ENCODE peak calls at places on chromosome 3, in eight cellular contexts. M, H, X, O, C, J, Q and Z are unnamed samples.

GRCh38 chr3:116155830-116156229 is 289.5 kb downstream of the LSAMP start:
- DNase-seq in Q (no peak), C (no peak), J (no peak), M (no peak), H (no peak), O (no peak), X (no peak), Z (no peak)

GRCh38 chr3:42605550-42606173 is 5.2 kb downstream of the NKTR start:
- DNase-seq in M (no peak), C (no peak), H (no peak), Q (no peak), J (no peak), O (no peak), X (no peak), Z (no peak)

GRCh38 chr3:139319428-139320402 is 24.1 kb upstream of the MRPS22 start:
- DNase-seq in X (no peak), J (no peak), C (no peak), M (no peak), Q (no peak), O (no peak), H (no peak), Z (no peak)

GRCh38 chr3:52843881-52844280 is 9.1 kb upstream of the MUSTN1 start:
- DNase-seq in Q (no peak), J (no peak), M (no peak), C (no peak), O (peak), H (no peak), X (no peak), Z (no peak)

GRCh38 chr3:129633751-129634481 is 27.4 kb upstream of the PLXND1 start:
- DNase-seq in X (no peak), O (no peak), M (no peak), Q (peak), J (no peak), C (no peak), H (peak), Z (no peak)

GRCh38 chr3:36075491-36075890 is 304.8 kb upstream of the STAC start:
- DNase-seq in O (no peak), H (no peak), Q (no peak), J (no peak), X (no peak), C (peak), M (no peak), Z (no peak)

GRCh38 chr3:66236281-66236680 is 15.5 kb downstream of the SLC25A26 start:
- DNase-seq in C (peak), Q (no peak), M (no peak), J (no peak), X (no peak), O (no peak), H (no peak), Z (no peak)

GRCh38 chr3:143170676-143171075 is 51.1 kb downstream of the CHST2 start:
- DNase-seq in Q (no peak), X (no peak), O (no peak), H (no peak), C (peak), J (no peak), M (peak), Z (no peak)

GRCh38 chr3:138854204-138854603 is 19.5 kb upstream of the PIK3CB start:
- DNase-seq in M (no peak), Q (no peak), O (no peak), C (no peak), H (no peak), J (no peak), X (no peak), Z (no peak)

GRCh38 chr3:164320962-164321361 is 757.3 kb downstream of the SI start:
- DNase-seq in H (no peak), X (no peak), M (no peak), O (no peak), J (no peak), Q (no peak), C (no peak), Z (no peak)

GRCh38 chr3:7385635-7386034 is 524.7 kb downstream of the GRM7 start:
- DNase-seq in Q (no peak), M (no peak), J (no peak), C (no peak), H (no peak), X (no peak), O (no peak), Z (no peak)

GRCh38 chr3:153246805-153247204 is 84.8 kb downstream of the RAP2B start:
- DNase-seq in X (no peak), J (no peak), H (no peak), O (no peak), M (no peak), Q (no peak), C (peak), Z (no peak)

GRCh38 chr3:106261915-106262683 is 393.3 kb upstream of the CBLB start:
- DNase-seq in H (no peak), Q (no peak), O (no peak), X (no peak), J (no peak), C (peak), M (no peak), Z (no peak)

GRCh38 chr3:73681610-73682009 is 56.9 kb upstream of the PDZRN3 start:
- DNase-seq in X (no peak), J (no peak), Q (no peak), M (no peak), O (no peak), C (peak), H (no peak), Z (no peak)

GRCh38 chr3:23071758-23072157 is 131.4 kb upstream of the UBE2E2 start:
- DNase-seq in H (peak), O (peak), C (no peak), Q (no peak), M (no peak), X (no peak), J (no peak), Z (no peak)

GRCh38 chr3:53593611-53594010 is 99.2 kb downstream of the CACNA1D start:
- DNase-seq in O (no peak), M (no peak), C (no peak), X (no peak), J (no peak), H (no peak), Q (no peak), Z (no peak)

GRCh38 chr3:31847760-31848159 is 133.3 kb downstream of the OSBPL10 start:
- DNase-seq in C (no peak), J (no peak), O (no peak), Q (no peak), H (no peak), X (no peak), M (no peak), Z (no peak)

GRCh38 chr3:172707967-172708366 is 2.9 kb downstream of the NCEH1 start:
- DNase-seq in Q (no peak), O (no peak), X (no peak), C (peak), H (no peak), M (no peak), J (no peak), Z (no peak)

GRCh38 chr3:47803478-47804025 is 614 bp downstream of the DHX30 start:
- DNase-seq in Q (no peak), M (peak), O (no peak), C (no peak), X (no peak), J (no peak), H (no peak), Z (no peak)

GRCh38 chr3:47802734-47803477 is at the start of gene DHX30:
- DNase-seq in C (peak), M (peak), H (peak), X (peak), J (peak), O (peak), Q (peak), Z (peak)

GRCh38 chr3:47794585-47794984 is 8.4 kb upstream of the DHX30 start:
- DNase-seq in O (no peak), C (no peak), Q (no peak), M (no peak), J (no peak), X (no peak), H (no peak), Z (no peak)

GRCh38 chr3:47804571-47804970 is 1.6 kb downstream of the DHX30 start:
- DNase-seq in O (no peak), M (no peak), X (no peak), H (no peak), Q (no peak), C (no peak), J (no peak), Z (no peak)

DNA sequence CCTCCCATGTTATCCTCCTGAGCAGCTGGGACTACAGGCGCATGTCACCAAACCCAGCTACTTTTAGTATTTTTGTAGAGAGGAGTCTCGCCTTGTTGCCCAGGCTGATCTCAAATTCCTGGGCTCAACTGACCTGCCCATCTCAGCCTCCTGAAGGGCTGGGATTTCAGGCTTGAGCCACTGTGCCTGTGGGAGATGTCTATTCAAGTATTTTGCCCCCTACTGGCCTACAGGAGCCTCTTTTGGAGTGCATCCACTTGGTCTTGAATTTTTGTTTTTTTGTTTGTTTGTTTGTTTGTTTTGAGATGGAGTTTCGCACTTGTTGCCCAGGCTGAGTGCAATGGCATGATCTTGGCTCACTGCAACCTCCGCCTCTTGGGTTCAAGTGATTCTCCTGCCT is 3.2 kb upstream of the DHX30 start:
- DNase-seq in J (no peak), O (no peak), H (no peak), Q (no peak), X (no peak), C (no peak), M (no peak), Z (no peak)
- TF ChIP-seq CTCF in J (no peak), O (no peak), H (peak), Q (peak), X (no peak), C (peak), M (peak), Z (peak)

GRCh38 chr3:182698078-182698477 is 95.2 kb upstream of the ATP11B start:
- DNase-seq in X (no peak), O (no peak), C (no peak), H (no peak), J (no peak), Q (no peak), M (no peak), Z (no peak)
- TF ChIP-seq CTCF in X (no peak), O (no peak), C (no peak), H (no peak), J (no peak), Q (no peak), M (no peak), Z (no peak)

GRCh38 chr3:72186485-72186864 is 401.5 kb upstream of the PROK2 start:
- DNase-seq in X (no peak), C (peak), Q (no peak), O (no peak), H (no peak), M (no peak), J (no peak), Z (no peak)

GRCh38 chr3:72189344-72189743 is 404.4 kb upstream of the PROK2 start:
- DNase-seq in C (no peak), J (no peak), M (no peak), O (no peak), H (no peak), Q (no peak), X (no peak), Z (no peak)

GRCh38 chr3:72185549-72186484 is 400.9 kb upstream of the PROK2 start:
- DNase-seq in X (no peak), H (peak), M (peak), C (peak), Q (no peak), O (no peak), J (no peak), Z (no peak)

GRCh38 chr3:72190050-72190449 is 405.1 kb upstream of the PROK2 start:
- DNase-seq in H (no peak), X (no peak), Q (no peak), M (no peak), O (no peak), J (no peak), C (no peak), Z (no peak)

DNA sequence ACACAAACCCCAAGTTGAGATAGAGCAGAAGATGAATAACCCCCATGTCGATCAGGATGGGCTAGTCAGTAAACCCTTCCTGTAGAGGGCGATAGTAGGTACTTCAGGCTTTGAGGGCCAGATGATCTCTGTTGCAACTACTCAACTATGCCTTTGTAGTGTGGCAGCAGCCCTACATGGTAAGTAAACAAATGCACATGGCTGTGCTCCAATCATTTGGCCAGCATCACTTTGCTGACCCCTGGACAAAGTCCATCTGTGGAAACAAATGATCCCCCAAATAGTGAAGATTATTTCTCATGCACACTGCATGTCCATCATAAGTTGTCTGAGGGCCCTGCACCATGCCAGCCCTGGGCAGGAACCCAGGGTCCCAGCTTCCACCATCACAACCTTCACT is 402.2 kb upstream of the PROK2 start:
- DNase-seq in X (no peak), O (no peak), C (peak), H (no peak), M (no peak), J (no peak), Q (no peak), Z (no peak)
- TF ChIP-seq CTCF in X (no peak), O (no peak), C (no peak), H (peak), M (peak), J (no peak), Q (no peak), Z (no peak)

GRCh38 chr3:169295126-169295525 is 368.4 kb downstream of the MECOM start:
- DNase-seq in C (peak), J (no peak), M (peak), X (no peak), Q (no peak), O (no peak), H (no peak), Z (no peak)
- TF ChIP-seq CTCF in C (peak), J (no peak), M (peak), X (no peak), Q (peak), O (peak), H (no peak), Z (peak)

GRCh38 chr3:189822726-189823125 is 191.5 kb downstream of the TP63 start:
- DNase-seq in O (no peak), X (no peak), J (no peak), C (no peak), Q (no peak), M (no peak), H (no peak), Z (no peak)
- TF ChIP-seq CTCF in O (no peak), X (no peak), J (no peak), C (peak), Q (no peak), M (no peak), H (no peak), Z (no peak)

GRCh38 chr3:47758261-47759025 is 23.2 kb downstream of the SMARCC1 start:
- DNase-seq in X (peak), H (no peak), Q (no peak), J (no peak), M (no peak), O (no peak), C (no peak), Z (no peak)
- TF ChIP-seq CTCF in X (no peak), H (no peak), Q (no peak), J (no peak), M (no peak), O (no peak), C (no peak), Z (no peak)

DNA sequence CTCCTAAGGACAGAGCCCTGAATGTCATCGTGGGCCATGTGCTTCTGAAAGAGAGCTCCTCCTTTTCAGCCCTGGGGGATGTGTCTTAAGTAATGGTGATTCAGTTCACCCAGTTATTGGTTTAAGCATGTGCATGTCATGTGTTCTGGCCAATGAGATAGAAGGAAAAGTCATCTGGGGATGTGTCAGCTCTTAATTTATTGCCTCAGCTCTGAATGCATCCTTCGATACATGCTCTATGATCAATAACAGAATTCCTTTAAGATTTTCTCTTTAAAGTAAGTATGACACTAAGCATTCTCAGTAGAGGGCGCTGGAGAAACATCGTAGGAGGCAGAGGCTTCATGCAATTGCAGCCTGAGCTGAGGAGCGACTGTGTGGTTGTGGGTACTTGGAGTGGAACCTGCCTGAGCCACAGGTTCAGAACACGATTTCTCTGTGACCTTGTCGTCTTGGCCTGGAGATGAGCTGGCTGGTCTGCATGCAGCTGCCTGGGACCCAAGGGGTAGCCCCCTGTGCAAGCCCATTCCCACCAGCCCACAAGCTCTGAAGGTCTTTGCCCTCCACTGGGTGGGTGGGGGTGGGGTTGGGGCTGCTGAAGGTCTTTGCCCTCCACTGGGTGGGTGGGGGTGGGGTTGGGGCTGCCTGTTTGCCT is 69.5 kb downstream of the C3orf38 start:
- DNase-seq in M (peak), X (peak), C (peak), H (peak), O (peak), J (no peak), Q (peak), Z (no peak)
- TF ChIP-seq CTCF in M (peak), X (peak), C (peak), H (peak), O (peak), J (no peak), Q (peak), Z (peak)

DNA sequence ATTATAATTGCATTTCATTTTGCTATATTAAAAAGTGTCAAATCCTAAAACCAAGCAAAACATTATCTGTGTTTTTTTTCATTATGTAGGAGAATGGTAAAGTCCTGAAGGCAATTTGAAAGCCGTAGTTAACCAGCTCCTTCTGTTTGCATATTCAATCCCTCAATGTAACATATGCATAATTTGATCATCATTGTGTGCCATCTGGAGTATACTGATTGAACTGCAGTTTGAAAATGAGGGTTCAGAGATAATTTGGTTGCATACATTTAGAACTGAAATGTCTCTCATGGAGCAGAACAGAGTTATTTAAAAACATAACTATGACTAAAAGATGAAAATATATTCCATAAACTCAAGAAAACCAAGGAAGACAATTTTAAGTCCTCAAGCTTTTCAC is 518.6 kb downstream of the GBE1 start:
- DNase-seq in M (no peak), J (no peak), O (no peak), X (no peak), Q (no peak), C (peak), H (no peak), Z (no peak)
- TF ChIP-seq CTCF in M (no peak), J (no peak), O (no peak), X (peak), Q (peak), C (peak), H (no peak), Z (peak)

GRCh38 chr3:71006810-71007785 is 576.4 kb downstream of the FOXP1 start:
- DNase-seq in M (no peak), C (peak), H (peak), X (no peak), Q (no peak), J (no peak), O (no peak), Z (no peak)
- TF ChIP-seq CTCF in M (peak), C (peak), H (peak), X (no peak), Q (peak), J (peak), O (peak), Z (no peak)

GRCh38 chr3:94234177-94234788 is 171.4 kb downstream of the NSUN3 start:
- DNase-seq in X (no peak), H (no peak), M (peak), J (no peak), Q (no peak), O (no peak), C (peak), Z (no peak)
- TF ChIP-seq CTCF in X (peak), H (peak), M (peak), J (no peak), Q (peak), O (peak), C (peak), Z (peak)